ENCODE peak calls at places on chromosome 16, in six cellular contexts. S is neuronal stem cell, W is IMR-90, F is H9, B is H1, M is mesendoderm. E is an unnamed sample.

GRCh38 chr16:56468800-56469199 is 17.4 kb downstream of the OGFOD1 start:
- DNase-seq in B (no peak), W (no peak), S (no peak), M (no peak), F (no peak), E (no peak)

GRCh38 chr16:35516971-35517370 is 2057.6 kb downstream of the TP53TG3F start:
- DNase-seq in F (no peak), M (no peak), S (no peak), W (no peak), B (no peak), E (no peak)

GRCh38 chr16:50269061-50269705 is 2.8 kb downstream of the ADCY7 start:
- DNase-seq in S (no peak), F (peak), W (no peak), M (no peak), B (no peak), E (no peak)

GRCh38 chr16:29316673-29317237 is 89.8 kb downstream of the NPIPB11 start:
- DNase-seq in M (no peak), S (no peak), B (no peak), W (peak), F (no peak), E (no peak)

GRCh38 chr16:14501331-14502255 is 128.5 kb downstream of the PARN start:
- DNase-seq in W (peak), S (no peak), B (peak), F (peak), M (peak), E (peak)

GRCh38 chr16:2969545-2970521 is 685 bp downstream of the PAQR4 start:
- DNase-seq in S (peak), F (peak), B (no peak), W (peak), M (peak), E (peak)

GRCh38 chr16:65249768-65250167 is 127.9 kb upstream of the CDH11 start:
- DNase-seq in M (peak), B (no peak), W (no peak), S (no peak), F (no peak), E (peak)

GRCh38 chr16:81442220-81442908 is 2.2 kb upstream of the CMIP start:
- DNase-seq in W (no peak), M (no peak), F (no peak), S (no peak), B (no peak), E (no peak)

GRCh38 chr16:59392911-59393310 is 658.8 kb upstream of the GOT2 start:
- DNase-seq in M (no peak), B (no peak), F (no peak), W (no peak), S (no peak), E (no peak)

GRCh38 chr16:12097523-12098428 is 121.2 kb downstream of the SNX29 start:
- DNase-seq in F (no peak), B (no peak), S (no peak), W (peak), M (peak), E (peak)

GRCh38 chr16:69105501-69106361 is at the start of gene HAS3:
- DNase-seq in W (peak), M (peak), S (peak), B (peak), F (peak), E (peak)

GRCh38 chr16:25192096-25192495 is 24.7 kb upstream of the AQP8 start:
- DNase-seq in S (no peak), F (no peak), B (no peak), W (peak), M (peak), E (no peak)

GRCh38 chr16:28084209-28084608 is 20.7 kb upstream of the GSG1L start:
- DNase-seq in W (no peak), F (no peak), S (no peak), M (no peak), B (no peak), E (no peak)

GRCh38 chr16:28082624-28083023 is 19.1 kb upstream of the GSG1L start:
- DNase-seq in M (no peak), S (no peak), B (no peak), F (no peak), W (no peak), E (no peak)

GRCh38 chr16:28086496-28087139 is 23.1 kb upstream of the GSG1L start:
- DNase-seq in M (no peak), S (no peak), F (no peak), W (no peak), B (no peak), E (no peak)

GRCh38 chr16:28085376-28086171 is 22.1 kb upstream of the GSG1L start:
- DNase-seq in W (no peak), S (no peak), B (no peak), F (no peak), M (no peak), E (no peak)

DNA sequence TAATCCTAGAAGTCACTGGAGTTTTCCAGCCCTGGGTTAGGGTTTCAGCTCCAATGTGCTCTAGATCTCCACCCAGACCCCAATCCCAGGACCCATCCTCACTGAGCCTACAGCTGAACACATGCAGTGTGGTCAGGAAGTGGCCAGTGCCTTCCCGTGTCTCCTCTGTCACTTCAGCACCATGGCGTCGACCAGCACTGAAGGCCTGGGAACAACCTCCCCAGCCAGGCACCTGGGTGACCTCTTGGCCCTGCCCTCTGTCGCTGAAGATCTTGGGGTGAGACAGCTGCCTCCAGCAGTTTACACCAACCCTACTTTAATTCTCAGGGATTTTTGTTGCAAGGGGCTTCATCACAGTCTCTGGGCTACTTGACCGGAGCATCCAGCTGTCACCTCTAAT is 17.9 kb upstream of the GSG1L start:
- DNase-seq in F (no peak), S (no peak), M (no peak), W (no peak), B (no peak), E (no peak)
- H3K23ac ChIP-seq in F (no peak), S (no peak), M (no peak), W (no peak), B (no peak), E (no peak)

DNA sequence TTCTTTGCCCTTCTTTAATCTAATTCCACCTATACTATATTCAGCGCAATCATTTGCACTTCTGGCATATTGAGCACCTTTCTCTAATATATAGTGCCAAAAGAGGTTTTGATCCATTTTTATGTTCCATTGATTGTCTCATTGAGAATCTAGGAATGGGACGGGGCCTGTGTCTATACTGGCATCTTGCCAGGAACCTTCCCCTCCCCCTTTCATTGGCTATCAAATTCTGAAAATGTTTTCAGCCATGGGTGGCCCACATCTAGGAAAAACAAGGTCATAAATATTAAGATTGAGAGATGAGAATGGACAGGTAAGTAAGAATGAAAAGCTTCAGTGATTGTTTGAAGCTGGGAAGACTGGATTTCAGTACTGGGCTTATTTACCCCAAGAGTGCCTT is 159.9 kb downstream of the FTO start:
- DNase-seq in S (no peak), M (no peak), B (no peak), F (no peak), W (no peak), E (no peak)
- H3K23ac ChIP-seq in S (no peak), M (no peak), B (no peak), F (no peak), W (no peak), E (no peak)

GRCh38 chr16:48448799-48449481 is 63.7 kb upstream of the SIAH1 start:
- DNase-seq in B (no peak), M (no peak), F (no peak), S (no peak), W (no peak), E (no peak)
- H3K23ac ChIP-seq in B (no peak), M (no peak), F (no peak), S (no peak), W (no peak), E (no peak)

DNA sequence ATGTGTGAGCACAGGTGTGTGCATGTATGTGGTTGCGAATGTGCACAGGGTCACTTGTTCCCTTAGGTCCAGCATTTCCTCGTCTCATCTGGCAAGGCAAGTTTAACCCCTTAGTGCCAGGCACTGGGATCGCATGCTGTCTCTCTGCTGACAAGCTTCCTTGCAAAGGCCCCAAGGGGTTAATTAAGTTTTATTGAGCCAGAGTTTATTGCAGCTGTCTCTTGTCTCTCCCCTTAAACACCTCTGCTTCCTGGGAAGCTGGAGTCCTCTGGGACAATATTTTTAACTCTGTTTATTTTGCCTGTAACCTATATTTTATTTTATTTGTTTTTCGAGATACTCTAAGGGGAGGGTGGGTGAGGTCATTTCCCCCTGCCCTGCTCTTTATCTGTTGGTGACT is 99.8 kb downstream of the CBLN1 start:
- DNase-seq in B (no peak), M (peak), F (no peak), S (no peak), W (no peak), E (no peak)
- H3K23ac ChIP-seq in B (no peak), M (no peak), F (no peak), S (no peak), W (no peak), E (no peak)

GRCh38 chr16:31105677-31106213 is 2.4 kb upstream of the BCKDK start:
- DNase-seq in W (no peak), S (peak), F (peak), M (peak), B (peak), E (peak)

GRCh38 chr16:31094088-31094423 is 541 bp downstream of the VKORC1 start:
- DNase-seq in B (no peak), M (peak), F (peak), S (peak), W (no peak), E (no peak)

GRCh38 chr16:31094424-31095120 is at the start of gene VKORC1:
- DNase-seq in S (peak), W (peak), M (peak), B (peak), F (peak), E (peak)

DNA sequence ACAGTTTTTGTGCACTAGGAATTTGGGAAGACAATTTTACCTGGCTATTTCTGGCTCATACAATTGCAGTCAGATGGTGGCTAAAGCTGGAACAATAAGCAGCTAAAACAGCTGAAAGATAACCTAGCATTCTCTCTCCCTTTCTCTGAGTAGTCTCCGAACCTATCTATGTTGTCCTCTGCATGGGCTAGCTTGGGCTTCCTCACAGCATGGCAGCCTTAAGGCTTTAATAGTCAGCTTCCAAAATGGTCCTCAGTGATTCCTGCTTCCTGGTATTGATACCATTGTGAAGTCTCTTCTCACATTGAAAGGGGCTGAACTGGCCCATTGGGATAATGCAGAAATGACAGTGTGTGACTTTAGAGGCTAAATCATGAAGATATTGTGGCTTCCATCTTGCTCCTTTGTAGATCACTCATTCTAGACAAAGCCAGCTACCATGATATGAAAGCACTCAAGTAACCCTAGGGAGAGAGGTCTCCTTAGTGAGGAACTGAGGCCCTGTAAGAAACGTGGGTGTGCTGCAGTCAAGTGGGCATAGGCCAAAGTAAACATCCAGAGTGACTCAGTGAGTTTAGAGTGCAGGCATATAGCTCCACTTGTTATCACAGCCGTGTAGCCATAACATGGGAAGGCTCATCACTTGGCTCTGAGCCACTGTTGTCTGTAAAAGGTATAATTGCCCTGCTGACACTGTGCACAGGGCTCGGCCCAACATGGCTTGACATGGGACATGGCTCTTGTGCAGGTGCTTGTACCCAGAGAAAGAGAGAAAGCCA is 5.5 kb upstream of the VKORC1 start:
- DNase-seq in S (no peak), W (peak), F (no peak), B (no peak), M (no peak), E (peak)
- H3K23ac ChIP-seq in S (no peak), W (no peak), F (no peak), B (no peak), M (no peak), E (no peak)

GRCh38 chr16:31113420-31114124 is 3.9 kb upstream of the KAT8 start:
- DNase-seq in M (no peak), S (no peak), W (no peak), F (no peak), B (no peak), E (no peak)

GRCh38 chr16:31118223-31119155 is 1.0 kb downstream of the KAT8 start:
- DNase-seq in F (no peak), S (no peak), W (peak), M (no peak), B (no peak), E (peak)

GRCh38 chr16:31120129-31120528 is 2.7 kb downstream of the KAT8 start:
- DNase-seq in M (no peak), B (no peak), S (no peak), F (no peak), W (no peak), E (no peak)

GRCh38 chr16:31114468-31114867 is 3.0 kb upstream of the KAT8 start:
- DNase-seq in F (no peak), W (no peak), M (no peak), S (no peak), B (no peak), E (no peak)

GRCh38 chr16:31117384-31118222 is at the start of gene KAT8:
- DNase-seq in W (peak), M (peak), B (peak), F (peak), S (peak), E (peak)
- H3K23ac ChIP-seq in W (peak), M (no peak), B (no peak), F (no peak), S (peak), E (no peak)

GRCh38 chr16:87600246-87600645 is 2.1 kb upstream of the JPH3 start:
- DNase-seq in F (no peak), B (no peak), W (no peak), S (no peak), M (no peak), E (no peak)

GRCh38 chr16:87598431-87598830 is 3.9 kb upstream of the JPH3 start:
- DNase-seq in S (no peak), B (no peak), W (peak), F (no peak), M (no peak), E (no peak)

GRCh38 chr16:87593710-87594258 is 8.5 kb upstream of the JPH3 start:
- DNase-seq in W (no peak), F (no peak), S (no peak), M (no peak), B (no peak), E (no peak)

GRCh38 chr16:87595712-87596111 is 6.6 kb upstream of the JPH3 start:
- DNase-seq in W (no peak), F (no peak), S (no peak), B (no peak), M (no peak), E (no peak)

DNA sequence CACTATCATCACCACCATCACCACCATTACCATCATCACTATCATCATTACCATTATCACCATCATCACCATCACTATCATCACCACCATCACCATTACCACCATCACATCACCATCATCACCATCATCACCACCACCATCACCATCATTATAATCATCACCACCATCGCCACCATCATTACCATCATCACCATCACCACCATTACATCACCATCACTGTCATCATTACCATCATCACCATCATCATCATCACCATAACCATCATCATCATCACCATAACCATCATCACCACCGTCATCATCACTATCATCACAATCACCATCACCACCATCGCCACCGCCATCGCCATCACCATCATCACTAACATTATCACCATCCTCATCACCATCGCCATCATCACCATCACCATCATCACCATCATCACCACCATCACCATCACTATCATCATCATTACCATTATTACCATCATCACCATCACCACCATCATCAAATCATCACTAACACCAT is 4.9 kb upstream of the JPH3 start:
- DNase-seq in M (no peak), F (no peak), W (no peak), B (no peak), S (no peak), E (no peak)
- H3K23ac ChIP-seq in M (no peak), F (no peak), W (no peak), B (no peak), S (no peak), E (no peak)

DNA sequence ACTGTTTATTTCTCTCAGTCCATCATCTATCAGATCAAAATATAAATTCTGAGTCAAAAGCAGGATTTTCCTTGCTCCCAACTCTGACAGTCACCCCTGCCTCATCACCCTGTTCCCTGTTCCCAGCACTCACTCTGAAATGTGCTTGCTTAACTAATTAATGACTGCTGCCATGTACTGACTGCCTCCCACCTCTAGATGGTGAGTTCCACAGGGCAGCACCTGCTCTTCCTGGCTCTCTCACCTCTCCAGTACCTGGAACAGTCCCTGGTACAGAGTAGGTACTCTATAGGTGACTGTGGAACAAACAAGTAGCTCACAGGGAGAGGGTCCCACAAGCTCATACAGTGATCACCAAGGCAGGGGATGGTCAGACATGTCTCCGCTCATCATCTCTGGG is 114.3 kb upstream of the C16orf82 start:
- DNase-seq in F (peak), M (peak), W (no peak), S (no peak), B (no peak), E (no peak)
- H3K23ac ChIP-seq in F (no peak), M (no peak), W (no peak), S (no peak), B (no peak), E (no peak)